ENCODE peak calls at places on chromosomes 1 and 21, in ten cellular contexts. One of them, this sample, is unnamed.

GRCh38 chr1:158998781-158999161 is 10.9 kb upstream of the IFI16 start:
- DNase-seq in A549: peak
- DNase-seq in hypothalamus: no peak
- DNase-seq in AG09309: no peak
- DNase-seq in SJSA1: peak
- DNase-seq in MM.1S: peak
- DNase-seq in nucleus accumbens: peak
- DNase-seq in AG04449: no peak
- DNase-seq in tibial artery: peak
- DNase-seq in activated CD8-positive, alpha-beta memory T cell treated with anti-CD3 and anti-CD28 coated beads, Interleukin-2, amount 50 U/mL, for 48 hours: no peak
- DNase-seq in this sample: peak

GRCh38 chr21:37232274-37233018 is 34.7 kb downstream of the VPS26C start:
- DNase-seq in AG04449: no peak
- DNase-seq in activated CD8-positive, alpha-beta memory T cell treated with anti-CD3 and anti-CD28 coated beads, Interleukin-2, amount 50 U/mL, for 48 hours: no peak
- DNase-seq in MM.1S: peak
- DNase-seq in SJSA1: no peak
- DNase-seq in hypothalamus: no peak
- DNase-seq in AG09309: no peak
- DNase-seq in nucleus accumbens: no peak
- DNase-seq in A549: no peak
- DNase-seq in tibial artery: no peak
- DNase-seq in this sample: peak

GRCh38 chr1:201696217-201696761 is 132.7 kb upstream of the IPO9 start:
- DNase-seq in MM.1S: no peak
- DNase-seq in AG04449: peak
- DNase-seq in hypothalamus: peak
- DNase-seq in AG09309: peak
- DNase-seq in tibial artery: peak
- DNase-seq in nucleus accumbens: peak
- DNase-seq in SJSA1: peak
- DNase-seq in activated CD8-positive, alpha-beta memory T cell treated with anti-CD3 and anti-CD28 coated beads, Interleukin-2, amount 50 U/mL, for 48 hours: no peak
- DNase-seq in A549: no peak
- DNase-seq in this sample: no peak

GRCh38 chr21:32492376-32492775 is 79.9 kb downstream of the EVA1C start:
- DNase-seq in SJSA1: no peak
- DNase-seq in MM.1S: no peak
- DNase-seq in AG04449: no peak
- DNase-seq in activated CD8-positive, alpha-beta memory T cell treated with anti-CD3 and anti-CD28 coated beads, Interleukin-2, amount 50 U/mL, for 48 hours: no peak
- DNase-seq in hypothalamus: no peak
- DNase-seq in A549: no peak
- DNase-seq in AG09309: no peak
- DNase-seq in tibial artery: no peak
- DNase-seq in nucleus accumbens: no peak
- DNase-seq in this sample: no peak

GRCh38 chr1:234612352-234613127 is 2.6 kb upstream of the IRF2BP2 start:
- DNase-seq in nucleus accumbens: peak
- DNase-seq in MM.1S: peak
- DNase-seq in A549: peak
- DNase-seq in tibial artery: peak
- DNase-seq in AG04449: peak
- DNase-seq in AG09309: peak
- DNase-seq in hypothalamus: peak
- DNase-seq in activated CD8-positive, alpha-beta memory T cell treated with anti-CD3 and anti-CD28 coated beads, Interleukin-2, amount 50 U/mL, for 48 hours: peak
- DNase-seq in SJSA1: peak
- DNase-seq in this sample: peak

GRCh38 chr1:30748699-30749401 is 8.7 kb downstream of the LAPTM5 start:
- DNase-seq in AG04449: no peak
- DNase-seq in activated CD8-positive, alpha-beta memory T cell treated with anti-CD3 and anti-CD28 coated beads, Interleukin-2, amount 50 U/mL, for 48 hours: no peak
- DNase-seq in AG09309: no peak
- DNase-seq in nucleus accumbens: no peak
- DNase-seq in A549: no peak
- DNase-seq in MM.1S: no peak
- DNase-seq in hypothalamus: no peak
- DNase-seq in SJSA1: no peak
- DNase-seq in tibial artery: no peak
- DNase-seq in this sample: no peak

GRCh38 chr1:161209790-161210409 is 5.2 kb upstream of the FCER1G start:
- DNase-seq in A549: peak
- DNase-seq in activated CD8-positive, alpha-beta memory T cell treated with anti-CD3 and anti-CD28 coated beads, Interleukin-2, amount 50 U/mL, for 48 hours: peak
- DNase-seq in SJSA1: peak
- DNase-seq in nucleus accumbens: peak
- DNase-seq in tibial artery: peak
- DNase-seq in AG09309: no peak
- DNase-seq in hypothalamus: peak
- DNase-seq in MM.1S: peak
- DNase-seq in AG04449: no peak
- DNase-seq in this sample: peak

GRCh38 chr1:169078163-169078883 is 28.2 kb upstream of the ATP1B1 start:
- DNase-seq in SJSA1: no peak
- DNase-seq in nucleus accumbens: no peak
- DNase-seq in tibial artery: no peak
- DNase-seq in activated CD8-positive, alpha-beta memory T cell treated with anti-CD3 and anti-CD28 coated beads, Interleukin-2, amount 50 U/mL, for 48 hours: no peak
- DNase-seq in MM.1S: no peak
- DNase-seq in AG04449: no peak
- DNase-seq in A549: no peak
- DNase-seq in AG09309: no peak
- DNase-seq in hypothalamus: no peak
- DNase-seq in this sample: no peak

GRCh38 chr1:117638141-117638540 is 32.3 kb downstream of the TENT5C start:
- DNase-seq in activated CD8-positive, alpha-beta memory T cell treated with anti-CD3 and anti-CD28 coated beads, Interleukin-2, amount 50 U/mL, for 48 hours: peak
- DNase-seq in hypothalamus: no peak
- DNase-seq in AG04449: no peak
- DNase-seq in tibial artery: no peak
- DNase-seq in A549: no peak
- DNase-seq in SJSA1: no peak
- DNase-seq in MM.1S: no peak
- DNase-seq in nucleus accumbens: no peak
- DNase-seq in AG09309: no peak
- DNase-seq in this sample: no peak

GRCh38 chr1:67647036-67647798 is 37.8 kb upstream of the GADD45A start:
- DNase-seq in A549: no peak
- DNase-seq in AG09309: no peak
- DNase-seq in MM.1S: no peak
- DNase-seq in SJSA1: no peak
- DNase-seq in AG04449: no peak
- DNase-seq in nucleus accumbens: no peak
- DNase-seq in tibial artery: no peak
- DNase-seq in activated CD8-positive, alpha-beta memory T cell treated with anti-CD3 and anti-CD28 coated beads, Interleukin-2, amount 50 U/mL, for 48 hours: no peak
- DNase-seq in hypothalamus: no peak
- DNase-seq in this sample: no peak

GRCh38 chr1:54967372-54967771 is 13.1 kb upstream of the TMEM61 start:
- DNase-seq in hypothalamus: no peak
- DNase-seq in MM.1S: no peak
- DNase-seq in SJSA1: no peak
- DNase-seq in AG04449: no peak
- DNase-seq in activated CD8-positive, alpha-beta memory T cell treated with anti-CD3 and anti-CD28 coated beads, Interleukin-2, amount 50 U/mL, for 48 hours: peak
- DNase-seq in nucleus accumbens: no peak
- DNase-seq in AG09309: no peak
- DNase-seq in tibial artery: no peak
- DNase-seq in A549: no peak
- DNase-seq in this sample: no peak

GRCh38 chr1:232377494-232377770 is 252.5 kb downstream of the SIPA1L2 start:
- DNase-seq in nucleus accumbens: no peak
- DNase-seq in A549: peak
- DNase-seq in hypothalamus: no peak
- DNase-seq in AG04449: no peak
- DNase-seq in SJSA1: no peak
- DNase-seq in tibial artery: no peak
- DNase-seq in MM.1S: no peak
- DNase-seq in activated CD8-positive, alpha-beta memory T cell treated with anti-CD3 and anti-CD28 coated beads, Interleukin-2, amount 50 U/mL, for 48 hours: no peak
- DNase-seq in AG09309: no peak
- DNase-seq in this sample: no peak

GRCh38 chr1:164922585-164922984 is 363.6 kb downstream of the PBX1 start:
- DNase-seq in MM.1S: no peak
- DNase-seq in nucleus accumbens: no peak
- DNase-seq in AG09309: no peak
- DNase-seq in hypothalamus: no peak
- DNase-seq in tibial artery: no peak
- DNase-seq in activated CD8-positive, alpha-beta memory T cell treated with anti-CD3 and anti-CD28 coated beads, Interleukin-2, amount 50 U/mL, for 48 hours: no peak
- DNase-seq in AG04449: no peak
- DNase-seq in SJSA1: no peak
- DNase-seq in A549: no peak
- DNase-seq in this sample: no peak

GRCh38 chr1:178581351-178581951 is 68.5 kb downstream of the TEX35 start:
- DNase-seq in A549: no peak
- DNase-seq in MM.1S: peak
- DNase-seq in AG09309: no peak
- DNase-seq in nucleus accumbens: no peak
- DNase-seq in SJSA1: no peak
- DNase-seq in hypothalamus: no peak
- DNase-seq in tibial artery: no peak
- DNase-seq in activated CD8-positive, alpha-beta memory T cell treated with anti-CD3 and anti-CD28 coated beads, Interleukin-2, amount 50 U/mL, for 48 hours: no peak
- DNase-seq in AG04449: no peak
- DNase-seq in this sample: peak

GRCh38 chr1:198178615-198179014 is 21.8 kb downstream of the NEK7 start:
- DNase-seq in MM.1S: no peak
- DNase-seq in nucleus accumbens: no peak
- DNase-seq in AG09309: no peak
- DNase-seq in hypothalamus: no peak
- DNase-seq in tibial artery: no peak
- DNase-seq in A549: no peak
- DNase-seq in AG04449: no peak
- DNase-seq in activated CD8-positive, alpha-beta memory T cell treated with anti-CD3 and anti-CD28 coated beads, Interleukin-2, amount 50 U/mL, for 48 hours: no peak
- DNase-seq in SJSA1: no peak
- DNase-seq in this sample: no peak

GRCh38 chr1:27992271-27992670 is 32.5 kb downstream of the XKR8 start:
- DNase-seq in A549: no peak
- DNase-seq in AG04449: no peak
- DNase-seq in tibial artery: no peak
- DNase-seq in activated CD8-positive, alpha-beta memory T cell treated with anti-CD3 and anti-CD28 coated beads, Interleukin-2, amount 50 U/mL, for 48 hours: no peak
- DNase-seq in MM.1S: no peak
- DNase-seq in hypothalamus: no peak
- DNase-seq in nucleus accumbens: no peak
- DNase-seq in SJSA1: no peak
- DNase-seq in AG09309: no peak
- DNase-seq in this sample: no peak

GRCh38 chr1:106435269-106435668 is 621.2 kb upstream of the PRMT6 start:
- DNase-seq in AG04449: no peak
- DNase-seq in A549: no peak
- DNase-seq in MM.1S: no peak
- DNase-seq in hypothalamus: no peak
- DNase-seq in nucleus accumbens: no peak
- DNase-seq in activated CD8-positive, alpha-beta memory T cell treated with anti-CD3 and anti-CD28 coated beads, Interleukin-2, amount 50 U/mL, for 48 hours: no peak
- DNase-seq in AG09309: no peak
- DNase-seq in SJSA1: no peak
- DNase-seq in tibial artery: no peak
- DNase-seq in this sample: no peak

GRCh38 chr1:215517441-215517891 is 49.6 kb upstream of the KCTD3 start:
- DNase-seq in tibial artery: no peak
- DNase-seq in hypothalamus: no peak
- DNase-seq in activated CD8-positive, alpha-beta memory T cell treated with anti-CD3 and anti-CD28 coated beads, Interleukin-2, amount 50 U/mL, for 48 hours: no peak
- DNase-seq in AG04449: peak
- DNase-seq in MM.1S: no peak
- DNase-seq in SJSA1: no peak
- DNase-seq in A549: peak
- DNase-seq in AG09309: peak
- DNase-seq in nucleus accumbens: no peak
- DNase-seq in this sample: no peak

GRCh38 chr1:8238141-8239038 is 79.5 kb upstream of the SLC45A1 start:
- DNase-seq in AG09309: peak
- DNase-seq in nucleus accumbens: no peak
- DNase-seq in AG04449: peak
- DNase-seq in hypothalamus: no peak
- DNase-seq in activated CD8-positive, alpha-beta memory T cell treated with anti-CD3 and anti-CD28 coated beads, Interleukin-2, amount 50 U/mL, for 48 hours: no peak
- DNase-seq in SJSA1: peak
- DNase-seq in MM.1S: no peak
- DNase-seq in A549: peak
- DNase-seq in tibial artery: no peak
- DNase-seq in this sample: no peak

GRCh38 chr1:230390371-230390770 is 35.8 kb downstream of the PGBD5 start:
- DNase-seq in activated CD8-positive, alpha-beta memory T cell treated with anti-CD3 and anti-CD28 coated beads, Interleukin-2, amount 50 U/mL, for 48 hours: no peak
- DNase-seq in nucleus accumbens: no peak
- DNase-seq in MM.1S: no peak
- DNase-seq in AG09309: no peak
- DNase-seq in AG04449: no peak
- DNase-seq in SJSA1: no peak
- DNase-seq in tibial artery: no peak
- DNase-seq in A549: no peak
- DNase-seq in hypothalamus: no peak
- DNase-seq in this sample: no peak

GRCh38 chr1:11858968-11859871 is 475 bp upstream of the NPPB start:
- DNase-seq in AG04449: no peak
- DNase-seq in activated CD8-positive, alpha-beta memory T cell treated with anti-CD3 and anti-CD28 coated beads, Interleukin-2, amount 50 U/mL, for 48 hours: peak
- DNase-seq in MM.1S: peak
- DNase-seq in nucleus accumbens: no peak
- DNase-seq in hypothalamus: no peak
- DNase-seq in SJSA1: peak
- DNase-seq in tibial artery: no peak
- DNase-seq in AG09309: no peak
- DNase-seq in A549: peak
- DNase-seq in this sample: peak

GRCh38 chr1:70764747-70765146 is 282.9 kb downstream of the PTGER3 start:
- DNase-seq in activated CD8-positive, alpha-beta memory T cell treated with anti-CD3 and anti-CD28 coated beads, Interleukin-2, amount 50 U/mL, for 48 hours: no peak
- DNase-seq in A549: no peak
- DNase-seq in MM.1S: peak
- DNase-seq in tibial artery: no peak
- DNase-seq in SJSA1: no peak
- DNase-seq in AG04449: no peak
- DNase-seq in AG09309: no peak
- DNase-seq in nucleus accumbens: no peak
- DNase-seq in hypothalamus: no peak
- DNase-seq in this sample: no peak

GRCh38 chr1:79920970-79921669 is 914.6 kb upstream of the ADGRL4 start:
- DNase-seq in AG09309: no peak
- DNase-seq in AG04449: no peak
- DNase-seq in nucleus accumbens: no peak
- DNase-seq in A549: no peak
- DNase-seq in MM.1S: no peak
- DNase-seq in activated CD8-positive, alpha-beta memory T cell treated with anti-CD3 and anti-CD28 coated beads, Interleukin-2, amount 50 U/mL, for 48 hours: no peak
- DNase-seq in SJSA1: no peak
- DNase-seq in hypothalamus: no peak
- DNase-seq in tibial artery: no peak
- DNase-seq in this sample: no peak

This sample was measured in RPMI8226.